ENCODE peak calls at places on chromosomes 13 and 19, in ten cellular contexts. A is thoracic aorta, Z is fibroblast of mammary gland, F is astrocyte of the cerebellum, P is choroid plexus epithelial cell, O is left ventricle myocardium inferior, S is lower lobe of right lung, D is endothelial cell of umbilical vein, L is OCI-LY7, U is uterus. H is an unnamed sample.

GRCh38 chr19:50432658-50433057 is at the start of gene MYBPC2:
- DNase-seq in D (no peak), F (no peak), U (no peak), Z (no peak), O (no peak), L (peak), P (peak), A (no peak), S (no peak), H (no peak)

GRCh38 chr13:63427170-63427569 is 2011.5 kb upstream of the PCDH20 start:
- DNase-seq in D (no peak), S (no peak), L (no peak), U (no peak), Z (no peak), O (no peak), P (no peak), A (no peak), F (no peak), H (no peak)

GRCh38 chr13:113307491-113307890 is 10.5 kb downstream of the LAMP1 start:
- DNase-seq in S (no peak), P (no peak), F (no peak), O (no peak), L (no peak), Z (no peak), A (no peak), D (no peak), U (no peak), H (no peak)

GRCh38 chr13:50566646-50567045 is 276.8 kb downstream of the DLEU7 start:
- DNase-seq in L (no peak), U (no peak), F (no peak), D (no peak), S (no peak), P (no peak), A (no peak), Z (no peak), O (no peak), H (no peak)

GRCh38 chr13:28741080-28741479 is 22.3 kb upstream of the SLC46A3 start:
- DNase-seq in S (no peak), L (no peak), F (no peak), D (no peak), U (no peak), P (peak), Z (peak), O (no peak), A (no peak), H (no peak)

GRCh38 chr13:84962141-84962750 is 837.0 kb downstream of the SLITRK6 start:
- DNase-seq in A (no peak), L (peak), Z (no peak), S (no peak), O (no peak), U (no peak), P (no peak), F (no peak), D (no peak), H (no peak)

GRCh38 chr13:31116224-31116623 is 45.5 kb downstream of the HSPH1 start:
- DNase-seq in L (no peak), F (no peak), U (no peak), D (no peak), O (no peak), A (no peak), S (no peak), Z (no peak), P (no peak), H (no peak)

GRCh38 chr13:24615911-24616472 is 64.2 kb upstream of the ATP12A start:
- DNase-seq in D (no peak), O (no peak), Z (no peak), U (no peak), A (no peak), S (no peak), L (no peak), F (no peak), P (no peak), H (no peak)

GRCh38 chr13:76696370-76696769 is 189.8 kb downstream of the KCTD12 start:
- DNase-seq in Z (peak), U (no peak), A (no peak), L (no peak), O (no peak), S (no peak), F (no peak), D (no peak), P (peak), H (peak)

GRCh38 chr19:15452111-15453047 is 2.6 kb upstream of the WIZ start:
- DNase-seq in D (peak), P (peak), A (peak), L (peak), Z (peak), S (peak), U (peak), O (peak), F (no peak), H (peak)

GRCh38 chr13:29161653-29162052 is 341.5 kb downstream of the MTUS2 start:
- DNase-seq in A (no peak), F (no peak), L (no peak), D (no peak), S (no peak), U (no peak), O (no peak), Z (no peak), P (no peak), H (no peak)

GRCh38 chr19:48330012-48330681 is 4.8 kb downstream of the EMP3 start:
- DNase-seq in P (no peak), O (peak), S (peak), L (peak), A (no peak), F (peak), Z (peak), U (peak), D (peak), H (no peak)

GRCh38 chr19:5289060-5289990 is 51.3 kb downstream of the PTPRS start:
- DNase-seq in A (no peak), Z (no peak), L (peak), U (no peak), F (no peak), O (no peak), S (no peak), P (no peak), D (no peak), H (no peak)

GRCh38 chr19:5288347-5288739 is 52.3 kb downstream of the PTPRS start:
- DNase-seq in U (no peak), P (no peak), F (no peak), A (no peak), Z (no peak), S (no peak), L (no peak), D (no peak), O (peak), H (no peak)

GRCh38 chr19:5292453-5292842 is 48.2 kb downstream of the PTPRS start:
- DNase-seq in P (no peak), U (no peak), F (no peak), O (no peak), D (no peak), S (no peak), Z (no peak), A (no peak), L (peak), H (no peak)

GRCh38 chr19:5291588-5292193 is 48.9 kb downstream of the PTPRS start:
- DNase-seq in Z (no peak), S (no peak), L (no peak), P (no peak), F (no peak), A (no peak), U (no peak), D (no peak), O (no peak), H (no peak)

GRCh38 chr19:5290336-5291262 is 50.0 kb downstream of the PTPRS start:
- DNase-seq in O (no peak), L (no peak), A (no peak), D (no peak), U (no peak), F (no peak), Z (no peak), P (no peak), S (no peak), H (no peak)
- TF ChIP-seq CTCF in O (no peak), L (no peak), A (no peak), D (no peak), U (no peak), F (no peak), Z (no peak), P (no peak), S (no peak), H (no peak)

DNA sequence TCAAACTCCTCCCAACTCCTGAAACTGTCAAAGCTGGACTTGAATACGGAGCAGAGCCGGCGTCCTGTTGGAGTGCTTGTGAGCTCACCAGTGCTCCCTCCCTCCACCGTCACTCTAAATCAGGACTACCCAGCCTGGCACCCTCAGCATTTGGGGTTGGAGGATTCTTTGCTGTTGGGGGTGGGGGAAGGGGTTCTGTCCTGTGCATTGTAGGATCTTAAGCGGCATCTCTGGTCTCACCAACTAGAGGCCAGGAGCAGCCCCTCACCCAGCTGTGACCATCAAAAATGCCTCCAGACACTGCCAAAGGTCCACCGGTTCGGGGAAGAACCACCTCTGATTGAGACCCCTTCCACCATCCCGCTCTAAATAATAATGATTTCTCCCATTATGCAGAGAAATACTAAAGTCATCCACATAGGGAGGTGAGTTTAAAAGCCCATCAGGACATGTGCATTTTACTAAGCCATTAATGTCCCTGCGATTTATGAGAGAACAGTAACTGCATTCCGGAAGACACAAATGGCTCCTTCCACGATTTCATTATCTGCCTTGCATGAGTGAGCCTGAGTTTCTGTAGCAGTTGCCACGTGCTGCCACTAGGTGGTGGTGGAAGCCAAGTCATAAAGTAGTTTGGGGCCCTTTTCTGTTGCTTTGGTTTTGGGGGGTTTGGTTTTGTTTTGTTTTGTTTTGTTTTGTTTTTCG is 16.1 kb upstream of the USP29 start:
- DNase-seq in Z (peak), F (peak), L (peak), U (peak), D (peak), S (no peak), P (peak), A (peak), O (peak), H (no peak)
- H3K4me3 ChIP-seq in Z (no peak), F (no peak), L (no peak), U (peak), D (no peak), S (peak), P (peak), A (peak), O (peak), H (peak)

GRCh38 chr13:82614086-82614485 is 1268.2 kb downstream of the SLITRK1 start:
- DNase-seq in S (no peak), L (no peak), F (no peak), U (no peak), A (no peak), P (no peak), O (no peak), Z (no peak), D (no peak), H (no peak)

DNA sequence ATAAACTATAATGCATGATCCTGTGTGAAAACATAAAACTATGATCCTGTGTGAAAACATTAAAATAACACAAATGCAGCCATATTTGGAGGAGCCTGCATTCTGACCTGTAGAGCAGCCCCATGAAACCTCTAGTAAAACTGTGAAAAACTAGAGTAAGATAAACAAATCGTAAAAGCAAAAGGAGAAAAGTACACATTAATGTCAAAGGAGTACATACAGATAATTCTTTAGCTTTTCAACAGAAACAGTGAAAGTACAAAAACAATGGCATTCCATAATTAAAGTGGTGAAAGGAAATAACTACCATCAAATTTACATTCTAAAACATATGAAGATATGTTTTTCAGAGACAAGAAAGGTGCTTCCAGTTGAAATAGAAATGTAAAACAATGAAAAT is 1267.2 kb downstream of the SLITRK1 start:
- DNase-seq in Z (no peak), L (no peak), F (no peak), U (no peak), P (no peak), A (no peak), O (no peak), S (no peak), D (no peak), H (no peak)
- TF ChIP-seq CTCF in Z (no peak), L (no peak), F (no peak), U (no peak), P (no peak), A (no peak), O (no peak), S (no peak), D (no peak), H (no peak)

GRCh38 chr19:12521996-12522395 is 29.3 kb downstream of the ZNF564 start:
- DNase-seq in D (no peak), Z (no peak), S (no peak), L (peak), A (no peak), F (no peak), U (no peak), O (no peak), P (no peak), H (no peak)
- H3K4me3 ChIP-seq in D (no peak), Z (no peak), S (no peak), L (no peak), A (no peak), F (no peak), U (no peak), O (no peak), P (no peak), H (no peak)

GRCh38 chr13:79056706-79057105 is 349.3 kb downstream of the RBM26 start:
- DNase-seq in P (no peak), O (no peak), A (no peak), S (no peak), Z (no peak), F (no peak), L (no peak), U (no peak), D (no peak), H (no peak)
- TF ChIP-seq CTCF in P (no peak), O (no peak), A (no peak), S (no peak), Z (no peak), F (no peak), L (no peak), U (no peak), D (no peak), H (peak)

GRCh38 chr19:11168568-11168967 is 13.0 kb upstream of the SPC24 start:
- DNase-seq in U (no peak), F (peak), O (no peak), L (no peak), S (no peak), P (peak), D (peak), Z (peak), A (no peak), H (peak)

GRCh38 chr19:11164278-11164677 is 8.7 kb upstream of the SPC24 start:
- DNase-seq in S (no peak), D (no peak), U (no peak), F (no peak), Z (no peak), O (no peak), A (no peak), L (no peak), P (no peak), H (no peak)

GRCh38 chr19:11165486-11166030 is 10.0 kb upstream of the SPC24 start:
- DNase-seq in D (no peak), U (no peak), S (no peak), A (no peak), L (no peak), Z (peak), O (no peak), P (no peak), F (no peak), H (no peak)

GRCh38 chr19:11166281-11167142 is 10.9 kb upstream of the SPC24 start:
- DNase-seq in Z (peak), D (no peak), A (no peak), O (peak), L (no peak), F (no peak), U (peak), S (no peak), P (no peak), H (no peak)

DNA sequence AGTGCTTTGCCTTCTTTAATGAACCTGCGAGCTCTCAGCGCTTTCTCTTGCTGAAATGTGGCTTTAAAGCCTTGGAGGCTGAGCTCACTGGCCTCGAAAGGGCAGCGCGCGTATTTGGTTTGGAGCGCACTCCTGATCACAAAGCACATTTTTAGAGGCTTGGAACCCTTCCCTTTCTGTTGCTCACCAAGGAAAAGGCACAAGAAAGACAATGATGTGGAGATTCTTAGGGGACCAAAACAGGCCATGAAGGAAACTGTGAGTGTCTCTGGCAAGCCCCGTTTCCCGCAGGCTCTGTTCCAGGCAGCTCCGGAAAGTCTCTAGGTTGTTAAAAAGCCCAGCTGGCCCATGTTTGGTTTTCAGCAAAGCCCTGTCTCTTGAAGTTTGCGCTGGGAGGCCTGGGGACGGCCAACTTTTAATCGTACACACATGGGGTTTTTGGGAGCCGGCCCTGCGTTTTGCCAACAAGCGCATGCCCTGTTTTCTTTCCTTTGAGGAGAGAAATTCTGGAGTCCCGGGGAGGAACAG is 9.4 kb upstream of the SPC24 start:
- DNase-seq in L (no peak), Z (peak), D (peak), P (peak), O (peak), U (peak), F (peak), A (no peak), S (peak), H (no peak)
- H3K4me3 ChIP-seq in L (no peak), Z (no peak), D (no peak), P (no peak), O (peak), U (no peak), F (peak), A (peak), S (no peak), H (no peak)

GRCh38 chr13:33129094-33129832 is 113.0 kb downstream of the KL start:
- DNase-seq in U (no peak), P (no peak), S (no peak), F (no peak), Z (no peak), A (no peak), D (no peak), O (peak), L (no peak), H (no peak)

GRCh38 chr13:33128134-33128533 is 111.9 kb downstream of the KL start:
- DNase-seq in U (no peak), A (no peak), O (no peak), F (no peak), L (no peak), D (no peak), P (no peak), S (no peak), Z (no peak), H (no peak)

GRCh38 chr13:33129886-33130285 is 113.7 kb downstream of the KL start:
- DNase-seq in O (no peak), P (no peak), L (no peak), D (no peak), S (no peak), Z (no peak), U (no peak), A (no peak), F (no peak), H (no peak)

GRCh38 chr13:33125821-33126570 is 109.8 kb downstream of the KL start:
- DNase-seq in Z (peak), L (no peak), D (peak), S (no peak), F (peak), A (peak), U (peak), O (peak), P (peak), H (peak)

GRCh38 chr13:33126909-33127607 is 110.8 kb downstream of the KL start:
- DNase-seq in F (no peak), U (peak), Z (peak), P (no peak), A (no peak), L (no peak), O (peak), S (no peak), D (peak), H (no peak)
- TF ChIP-seq CTCF in F (no peak), U (no peak), Z (no peak), P (no peak), A (peak), L (no peak), O (peak), S (no peak), D (no peak), H (no peak)

DNA sequence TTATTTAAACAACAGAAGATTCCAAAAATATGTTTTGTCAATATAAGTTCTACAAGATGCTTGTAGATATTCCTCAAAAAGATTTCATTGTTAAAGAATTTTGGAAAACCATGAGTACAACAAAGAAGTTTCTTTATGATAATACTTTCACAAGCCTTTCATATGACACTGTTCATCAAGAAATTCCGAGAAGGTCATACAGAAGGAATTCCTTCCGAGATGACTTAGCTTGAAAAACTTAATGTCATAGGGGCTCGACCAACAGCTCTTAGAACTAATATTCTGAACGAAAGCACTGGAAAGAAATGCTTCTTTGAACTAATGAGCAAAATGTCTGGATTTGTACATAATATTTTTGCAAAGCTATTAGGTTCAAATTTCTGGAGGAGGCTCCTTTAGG is 403.4 kb downstream of the KLF5 start:
- DNase-seq in L (no peak), A (no peak), Z (no peak), P (no peak), S (no peak), F (no peak), O (no peak), U (no peak), D (no peak), H (no peak)
- H3K4me3 ChIP-seq in L (no peak), A (no peak), Z (no peak), P (no peak), S (no peak), F (no peak), O (no peak), U (no peak), D (no peak), H (no peak)

DNA sequence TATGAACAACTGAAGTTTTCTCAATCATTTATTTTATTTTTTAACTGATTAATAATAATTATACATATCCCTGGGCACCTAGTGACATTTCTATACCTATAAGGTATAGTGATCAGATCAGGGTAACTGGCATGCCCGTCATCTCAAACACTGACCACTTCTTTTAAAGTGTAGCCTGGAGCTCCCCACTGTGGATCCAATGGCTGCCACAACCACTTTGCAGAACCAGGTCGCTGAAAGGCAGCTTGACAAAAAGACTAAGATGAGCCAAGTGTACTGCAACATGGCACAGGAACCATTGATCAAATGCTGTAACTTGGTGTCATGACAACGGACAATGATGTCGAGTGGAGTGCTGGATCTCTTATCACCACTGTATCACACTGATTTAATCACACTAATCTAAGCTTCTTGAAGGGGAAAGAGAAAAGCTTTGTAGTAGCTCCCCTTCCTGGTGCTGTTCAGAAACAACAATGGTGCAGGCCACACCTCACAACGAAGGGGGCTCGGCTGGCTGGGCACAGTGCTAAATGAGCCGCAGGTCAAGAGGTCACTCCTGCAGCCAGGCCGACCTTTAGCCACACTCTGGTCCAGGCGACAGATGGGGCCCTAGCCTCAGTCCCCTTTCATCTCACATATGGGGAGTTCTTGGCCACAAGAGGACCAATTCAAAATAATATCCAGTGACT is 2.3 kb upstream of the TNFRSF19 start:
- DNase-seq in L (no peak), O (no peak), F (no peak), U (no peak), D (no peak), Z (no peak), A (no peak), S (no peak), P (peak), H (no peak)
- TF ChIP-seq CTCF in L (no peak), O (peak), F (no peak), U (no peak), D (no peak), Z (no peak), A (no peak), S (no peak), P (peak), H (no peak)

GRCh38 chr19:38869836-38870607 is 8.1 kb downstream of the RINL start:
- DNase-seq in D (peak), A (no peak), P (peak), O (peak), Z (peak), L (peak), S (peak), U (peak), F (no peak), H (no peak)
- H3K4me3 ChIP-seq in D (peak), A (peak), P (peak), O (peak), Z (peak), L (peak), S (peak), U (peak), F (peak), H (peak)

H was measured in epithelial cell of proximal tubule.